ENCODE peak calls at places on chromosomes 13 and 19, in four cellular contexts. Z, P, Q and L are unnamed samples.

GRCh38 chr19:33819875-33820781 is 23.5 kb downstream of the KCTD15 start:
- DNase-seq in Q (peak), P (peak), Z (no peak), L (no peak)

GRCh38 chr13:107866666-107867623 is 348.4 kb downstream of the LIG4 start:
- DNase-seq in Z (no peak), P (no peak), Q (no peak), L (peak)

GRCh38 chr19:45792482-45793177 is at the start of gene DMWD:
- DNase-seq in Z (peak), P (peak), Q (peak), L (peak)

GRCh38 chr13:34408635-34409034 is 533.4 kb upstream of the NBEA start:
- DNase-seq in Z (no peak), Q (no peak), P (no peak), L (no peak)

GRCh38 chr19:48419158-48419920 is 25.9 kb downstream of the GRIN2D start:
- DNase-seq in Z (no peak), P (peak), Q (no peak), L (no peak)

GRCh38 chr13:43270043-43270830 is 246.9 kb downstream of the DNAJC15 start:
- DNase-seq in P (no peak), Z (no peak), Q (no peak), L (no peak)

GRCh38 chr19:14494910-14495677 is 833 bp downstream of the GIPC1 start:
- DNase-seq in Z (no peak), Q (no peak), P (no peak), L (no peak)

GRCh38 chr13:106997219-106997618 is 429.3 kb upstream of the ARGLU1 start:
- DNase-seq in Z (no peak), Q (no peak), P (no peak), L (no peak)

GRCh38 chr13:113152894-113153809 is 5.3 kb upstream of the PROZ start:
- DNase-seq in P (no peak), Q (peak), Z (no peak), L (no peak)

GRCh38 chr19:31312004-31312403 is 37.2 kb downstream of the TSHZ3 start:
- DNase-seq in Z (peak), Q (peak), P (no peak), L (peak)

GRCh38 chr13:57820924-57821323 is 189.4 kb downstream of the PCDH17 start:
- DNase-seq in Z (no peak), Q (no peak), P (no peak), L (no peak)

GRCh38 chr13:35140321-35140720 is 198.3 kb downstream of the NBEA start:
- DNase-seq in Q (no peak), P (no peak), Z (no peak), L (no peak)

GRCh38 chr19:11722414-11722813 is 16.3 kb downstream of the ZNF823 start:
- DNase-seq in P (no peak), Q (no peak), Z (no peak), L (no peak)

GRCh38 chr13:90386090-90386489 is 961.4 kb upstream of the MIR17HG start:
- DNase-seq in P (no peak), Z (no peak), Q (no peak), L (no peak)

GRCh38 chr19:2015611-2015950 is at the start of gene BTBD2:
- DNase-seq in Z (peak), P (peak), Q (peak), L (peak)

GRCh38 chr19:33446156-33446917 is 72.8 kb downstream of the CEBPG start:
- DNase-seq in Z (no peak), Q (no peak), P (no peak), L (no peak)

GRCh38 chr13:23469901-23470525 is 36.5 kb upstream of the SACS start:
- DNase-seq in Q (no peak), P (no peak), Z (no peak), L (peak)

GRCh38 chr13:99086149-99086868 is 108.4 kb upstream of the DOCK9 start:
- DNase-seq in Z (no peak), P (peak), Q (peak), L (no peak)

GRCh38 chr19:13825489-13826475 is 30.5 kb downstream of the ZSWIM4 start:
- DNase-seq in P (no peak), Q (no peak), Z (no peak), L (no peak)

GRCh38 chr13:106350208-106350607 is 185.3 kb downstream of the EFNB2 start:
- DNase-seq in Z (no peak), Q (no peak), P (no peak), L (no peak)

GRCh38 chr13:87172166-87172825 is 498.9 kb upstream of the SLITRK5 start:
- DNase-seq in Z (no peak), Q (no peak), P (no peak), L (no peak)